ENCODE peak calls at places on chromosomes 5 and 9, in eight cellular contexts. X, J, H, Q, A, P, Z and N are unnamed samples. For H3K4me1, the result is how much of the 10 kb centered on the place peaks cover.

GRCh38 chr9:134606951-134607733 is 34.5 kb upstream of the COL5A1 start:
- DNase-seq in J (no peak), H (no peak), Z (no peak), Q (peak), X (no peak), P (no peak), A (no peak), N (no peak)

GRCh38 chr9:1005043-1005667 is 28.7 kb downstream of the DMRT3 start:
- DNase-seq in P (no peak), Z (no peak), J (peak), H (no peak), A (no peak), X (no peak), Q (peak), N (no peak)

GRCh38 chr5:23740029-23740428 is 232.6 kb downstream of the PRDM9 start:
- DNase-seq in Z (no peak), A (peak), Q (no peak), H (no peak), J (no peak), P (peak), X (no peak), N (no peak)

GRCh38 chr9:19456996-19457693 is 48.3 kb downstream of the ACER2 start:
- DNase-seq in X (no peak), H (peak), A (peak), Q (peak), J (peak), Z (peak), P (no peak), N (no peak)

GRCh38 chr5:135222771-135223170 is 176.3 kb downstream of the MACROH2A1 start:
- DNase-seq in Z (no peak), X (no peak), H (no peak), P (no peak), Q (no peak), A (no peak), J (no peak), N (peak)

GRCh38 chr5:150632305-150633160 is 7.9 kb upstream of the SYNPO start:
- DNase-seq in Z (no peak), Q (no peak), X (no peak), A (no peak), J (no peak), P (no peak), H (no peak), N (no peak)

GRCh38 chr5:132026516-132027008 is 15.1 kb upstream of the ACSL6 start:
- DNase-seq in Z (peak), X (peak), J (no peak), P (no peak), A (no peak), H (peak), Q (no peak), N (no peak)

GRCh38 chr5:13316191-13316590 is 628.3 kb downstream of the DNAH5 start:
- DNase-seq in Z (no peak), X (no peak), J (no peak), H (no peak), P (no peak), Q (no peak), A (no peak), N (no peak)

GRCh38 chr9:4009006-4009511 is 290.8 kb downstream of the GLIS3 start:
- DNase-seq in Q (no peak), P (no peak), A (no peak), J (no peak), Z (no peak), H (no peak), X (no peak), N (peak)

GRCh38 chr9:133477461-133477860 is 1.4 kb downstream of the SLC2A6 start:
- DNase-seq in X (no peak), H (no peak), J (no peak), P (no peak), A (no peak), Z (no peak), Q (no peak), N (no peak)

GRCh38 chr9:133476941-133477340 is 2.0 kb downstream of the SLC2A6 start:
- DNase-seq in X (peak), P (no peak), Z (no peak), Q (no peak), A (no peak), H (no peak), J (no peak), N (peak)

GRCh38 chr9:133476531-133476930 is 2.4 kb downstream of the SLC2A6 start:
- DNase-seq in J (no peak), Q (no peak), X (peak), P (no peak), Z (no peak), A (no peak), H (no peak), N (no peak)

GRCh38 chr9:133477992-133478850 is 678 bp downstream of the SLC2A6 start:
- DNase-seq in Z (no peak), X (peak), J (no peak), P (peak), H (no peak), Q (peak), A (no peak), N (peak)

DNA sequence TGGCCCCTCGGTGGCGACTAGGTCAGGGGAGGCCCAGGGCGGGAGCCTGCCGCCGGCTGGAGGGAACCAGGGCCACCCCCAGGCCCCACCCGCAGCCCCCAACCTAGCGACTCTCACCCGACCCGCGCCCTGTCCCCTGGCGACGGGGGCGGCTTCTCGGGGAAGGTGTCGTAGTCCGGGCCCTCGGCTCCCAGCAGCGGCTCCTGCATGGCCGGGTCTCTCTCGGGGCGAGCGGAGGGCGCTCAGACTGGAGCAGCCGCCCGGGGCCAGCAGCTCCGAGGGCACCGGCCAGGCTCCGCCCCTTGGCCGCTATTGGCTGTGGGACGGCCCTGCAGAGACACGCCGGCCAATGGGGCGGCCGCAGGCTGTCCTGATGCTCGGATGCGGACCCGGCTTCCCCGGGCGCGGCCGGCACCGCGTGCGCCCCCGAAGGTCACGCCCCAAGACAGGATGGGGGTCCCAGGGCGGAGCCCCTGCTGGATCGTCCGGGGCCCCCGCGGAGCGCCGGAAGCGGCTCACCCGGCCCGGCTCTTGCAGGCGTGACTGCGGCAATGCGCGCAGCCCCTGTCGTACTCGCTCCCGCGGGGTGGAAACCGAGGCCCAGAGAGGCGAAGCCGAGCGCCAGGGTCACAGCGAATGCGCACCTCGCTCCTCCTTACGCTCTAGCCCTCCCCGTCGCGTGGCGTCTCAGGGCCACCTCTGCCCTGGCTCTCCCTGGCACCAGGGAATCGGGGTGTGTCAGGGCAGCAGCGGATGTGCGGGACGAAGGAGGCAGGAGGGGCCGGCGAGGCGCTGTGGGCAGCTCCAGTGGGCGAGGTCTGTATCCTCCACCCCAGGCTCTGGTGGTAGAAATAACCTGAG is at the start of gene SLC2A6:
- DNase-seq in A (peak), X (peak), Z (peak), P (peak), Q (peak), J (peak), H (peak), N (peak)
- H3K4me1 ChIP-seq in A (under half), X (under half), Z (under half), P (under half), Q (under half), J (under half), H (under half), N (half or more)

GRCh38 chr9:129647635-129648034 is 5.7 kb upstream of the ASB6 start:
- DNase-seq in Q (no peak), P (no peak), X (no peak), Z (no peak), A (no peak), H (no peak), J (no peak), N (no peak)

GRCh38 chr9:129644902-129645301 is 3.0 kb upstream of the ASB6 start:
- DNase-seq in X (no peak), P (no peak), Z (no peak), A (no peak), Q (no peak), J (no peak), H (no peak), N (no peak)

GRCh38 chr9:129646654-129647053 is 4.7 kb upstream of the ASB6 start:
- DNase-seq in J (no peak), Q (no peak), X (no peak), P (no peak), Z (no peak), H (no peak), A (no peak), N (no peak)

GRCh38 chr9:129644365-129644764 is 2.4 kb upstream of the ASB6 start:
- DNase-seq in H (no peak), A (no peak), X (no peak), J (no peak), Z (no peak), Q (no peak), P (no peak), N (no peak)

GRCh38 chr9:129646252-129646651 is 4.3 kb upstream of the ASB6 start:
- DNase-seq in Z (no peak), X (no peak), J (no peak), H (no peak), Q (no peak), A (no peak), P (no peak), N (no peak)
- H3K4me1 ChIP-seq in Z (under half), X (under half), J (under half), H (under half), Q (under half), A (under half), P (under half), N (under half)

GRCh38 chr9:128687453-128687852 is 1.6 kb upstream of the SET start:
- DNase-seq in J (no peak), Q (no peak), X (peak), A (no peak), H (no peak), Z (no peak), P (no peak), N (peak)
- H3K4me1 ChIP-seq in J (under half), Q (under half), X (under half), A (under half), H (half or more), Z (half or more), P (under half), N (under half)

GRCh38 chr5:112710896-112711295 is 26.8 kb upstream of the APC start:
- DNase-seq in X (no peak), Z (no peak), A (no peak), H (no peak), Q (no peak), P (no peak), J (no peak), N (no peak)
- H3K4me1 ChIP-seq in X (under half), Z (half or more), A (half or more), H (half or more), Q (under half), P (under half), J (under half), N (under half)

GRCh38 chr5:92391-93220 is 638 bp downstream of the PLEKHG4B start:
- DNase-seq in H (no peak), J (no peak), P (no peak), Q (no peak), Z (no peak), A (no peak), X (no peak), N (no peak)
- H3K4me1 ChIP-seq in H (under half), J (under half), P (under half), Q (under half), Z (under half), A (under half), X (under half), N (under half)

DNA sequence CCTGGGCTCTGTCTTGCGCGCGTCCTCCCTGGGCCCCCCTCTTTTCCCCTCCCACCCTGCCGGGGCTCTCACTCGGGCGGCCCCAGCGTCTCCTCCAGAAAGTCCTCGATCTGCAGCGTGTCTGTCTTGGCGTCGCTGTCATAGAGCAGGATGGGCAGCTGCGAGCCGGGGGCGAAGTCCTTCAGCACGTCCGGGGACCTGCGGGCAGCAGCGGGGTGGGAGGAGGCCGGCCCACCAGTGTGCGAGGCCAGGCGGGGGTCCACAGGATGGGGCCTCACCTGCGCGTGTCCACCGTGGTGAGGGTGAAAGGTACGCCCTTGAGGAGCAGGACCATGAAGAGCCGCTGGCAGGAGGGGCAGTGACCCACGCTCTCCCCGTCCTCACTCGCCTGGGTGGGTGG is 998 bp downstream of the CLIC3 start:
- DNase-seq in P (no peak), X (no peak), J (no peak), H (no peak), Q (no peak), A (no peak), Z (no peak), N (no peak)
- H3K4me1 ChIP-seq in P (under half), X (under half), J (under half), H (half or more), Q (half or more), A (under half), Z (half or more), N (half or more)

GRCh38 chr5:65823174-65823573 is 101.2 kb downstream of the NLN start:
- DNase-seq in X (no peak), A (no peak), H (no peak), Z (no peak), Q (no peak), P (no peak), J (no peak), N (no peak)

GRCh38 chr5:65822696-65823095 is 100.7 kb downstream of the NLN start:
- DNase-seq in Z (no peak), P (no peak), J (no peak), Q (no peak), X (no peak), H (no peak), A (no peak), N (no peak)

GRCh38 chr5:65825388-65826328 is 100.7 kb upstream of the ERBIN start:
- DNase-seq in H (no peak), P (no peak), Z (no peak), X (no peak), A (no peak), Q (peak), J (no peak), N (no peak)

GRCh38 chr5:65821966-65822365 is 100.0 kb downstream of the NLN start:
- DNase-seq in Q (no peak), A (no peak), J (no peak), P (no peak), X (no peak), H (no peak), Z (no peak), N (no peak)

GRCh38 chr5:65823820-65824445 is 101.9 kb downstream of the NLN start:
- DNase-seq in X (no peak), Z (no peak), H (no peak), A (no peak), P (no peak), J (no peak), Q (no peak), N (no peak)
- H3K4me1 ChIP-seq in X (under half), Z (under half), H (under half), A (under half), P (under half), J (under half), Q (under half), N (under half)

GRCh38 chr9:120570296-120570695 is 9.7 kb downstream of the CDK5RAP2 start:
- DNase-seq in J (no peak), Q (no peak), X (no peak), H (no peak), A (no peak), Z (no peak), P (no peak), N (no peak)
- H3K4me1 ChIP-seq in J (under half), Q (under half), X (under half), H (under half), A (under half), Z (under half), P (under half), N (under half)

GRCh38 chr5:27995867-27996266 is 957.5 kb upstream of the CDH9 start:
- DNase-seq in J (no peak), A (no peak), Q (no peak), P (no peak), H (no peak), X (no peak), Z (no peak), N (no peak)

DNA sequence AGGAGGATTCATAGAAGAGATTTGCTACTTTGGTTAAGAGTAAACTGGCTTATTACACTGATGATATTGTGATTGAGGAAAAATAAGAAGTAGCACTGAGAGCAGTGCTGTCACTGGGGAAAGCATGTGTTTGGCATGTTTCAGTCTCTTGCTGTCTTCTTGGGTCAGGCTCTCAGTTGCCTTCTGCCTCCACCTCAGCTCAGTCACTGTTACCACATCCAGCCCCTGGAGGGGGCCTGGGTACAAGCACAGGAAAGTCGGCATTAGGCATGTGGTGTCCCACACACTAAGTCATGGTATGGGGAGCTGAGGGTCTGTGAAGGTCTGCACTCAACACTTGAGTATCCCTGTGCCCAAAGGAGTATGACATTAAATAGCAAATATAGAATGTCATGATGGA is 958.3 kb upstream of the CDH9 start:
- DNase-seq in X (no peak), H (no peak), Q (no peak), A (no peak), J (no peak), P (no peak), Z (no peak), N (no peak)
- H3K4me1 ChIP-seq in X (under half), H (under half), Q (under half), A (under half), J (under half), P (under half), Z (under half), N (under half)